ENCODE peak calls at places on chromosome 22, in five cellular contexts. One of them, this sample, is unnamed.

GRCh38 chr22:25702046-25702445 is 39.9 kb upstream of the MYO18B start:
- DNase-seq in transverse colon: no peak
- DNase-seq in fibroblast of lung: peak
- DNase-seq in A549: no peak
- DNase-seq in colonic mucosa: no peak
- DNase-seq in this sample: no peak

GRCh38 chr22:44337658-44338004 is 24.9 kb upstream of the SHISAL1 start:
- DNase-seq in colonic mucosa: no peak
- DNase-seq in fibroblast of lung: peak
- DNase-seq in A549: peak
- DNase-seq in transverse colon: peak
- DNase-seq in this sample: peak

GRCh38 chr22:30312053-30312452 is 14.7 kb downstream of the TBC1D10A start:
- DNase-seq in transverse colon: no peak
- DNase-seq in colonic mucosa: no peak
- DNase-seq in fibroblast of lung: peak
- DNase-seq in A549: no peak
- DNase-seq in this sample: no peak

GRCh38 chr22:22933807-22934542 is 46.4 kb downstream of the IGLL5 start:
- DNase-seq in A549: no peak
- DNase-seq in transverse colon: no peak
- DNase-seq in fibroblast of lung: no peak
- DNase-seq in colonic mucosa: no peak
- DNase-seq in this sample: no peak

GRCh38 chr22:23088199-23088604 is 17.9 kb downstream of the GNAZ start:
- DNase-seq in fibroblast of lung: no peak
- DNase-seq in colonic mucosa: no peak
- DNase-seq in transverse colon: no peak
- DNase-seq in A549: no peak
- DNase-seq in this sample: no peak

GRCh38 chr22:39530692-39531331 is 1.7 kb downstream of the RPS19BP1 start:
- DNase-seq in fibroblast of lung: peak
- DNase-seq in transverse colon: no peak
- DNase-seq in colonic mucosa: peak
- DNase-seq in A549: no peak
- DNase-seq in this sample: no peak

GRCh38 chr22:30340911-30341685 is 14.4 kb upstream of the TBC1D10A start:
- DNase-seq in fibroblast of lung: no peak
- DNase-seq in A549: no peak
- DNase-seq in transverse colon: no peak
- DNase-seq in colonic mucosa: no peak
- DNase-seq in this sample: no peak

GRCh38 chr22:44133901-44134511 is 46.7 kb upstream of the PARVG start:
- DNase-seq in colonic mucosa: no peak
- DNase-seq in fibroblast of lung: peak
- DNase-seq in transverse colon: no peak
- DNase-seq in A549: no peak
- DNase-seq in this sample: no peak

GRCh38 chr22:49796596-49797270 is 30.9 kb downstream of the BRD1 start:
- DNase-seq in A549: no peak
- DNase-seq in colonic mucosa: no peak
- DNase-seq in fibroblast of lung: no peak
- DNase-seq in transverse colon: no peak
- DNase-seq in this sample: no peak

GRCh38 chr22:50403701-50404101 is 60.6 kb downstream of the PPP6R2 start:
- DNase-seq in colonic mucosa: peak
- DNase-seq in A549: no peak
- DNase-seq in transverse colon: peak
- DNase-seq in fibroblast of lung: peak
- DNase-seq in this sample: no peak

GRCh38 chr22:25829237-25829636 is 87.2 kb downstream of the MYO18B start:
- DNase-seq in fibroblast of lung: no peak
- DNase-seq in colonic mucosa: no peak
- DNase-seq in transverse colon: no peak
- DNase-seq in A549: no peak
- DNase-seq in this sample: no peak

GRCh38 chr22:50418624-50419023 is 56.2 kb downstream of the SBF1 start:
- DNase-seq in colonic mucosa: no peak
- DNase-seq in transverse colon: no peak
- DNase-seq in fibroblast of lung: no peak
- DNase-seq in A549: no peak
- DNase-seq in this sample: no peak

GRCh38 chr22:27060188-27060587 is 402.8 kb downstream of the MIAT start:
- DNase-seq in A549: no peak
- DNase-seq in fibroblast of lung: no peak
- DNase-seq in colonic mucosa: no peak
- DNase-seq in transverse colon: no peak
- DNase-seq in this sample: no peak

GRCh38 chr22:44587911-44588310 is 89.9 kb upstream of the RTL6 start:
- DNase-seq in A549: no peak
- DNase-seq in colonic mucosa: no peak
- DNase-seq in transverse colon: no peak
- DNase-seq in fibroblast of lung: no peak
- DNase-seq in this sample: no peak

GRCh38 chr22:21708960-21709359 is 26.6 kb downstream of the YPEL1 start:
- DNase-seq in A549: no peak
- DNase-seq in colonic mucosa: no peak
- DNase-seq in transverse colon: no peak
- DNase-seq in fibroblast of lung: no peak
- DNase-seq in this sample: no peak

GRCh38 chr22:24450600-24450999 is 23.2 kb downstream of the ADORA2A start:
- DNase-seq in transverse colon: no peak
- DNase-seq in fibroblast of lung: no peak
- DNase-seq in colonic mucosa: no peak
- DNase-seq in A549: no peak
- DNase-seq in this sample: no peak

GRCh38 chr22:24986816-24987215 is 34.3 kb downstream of the KIAA1671 start:
- DNase-seq in transverse colon: peak
- DNase-seq in colonic mucosa: peak
- DNase-seq in fibroblast of lung: no peak
- DNase-seq in A549: no peak
- DNase-seq in this sample: no peak

GRCh38 chr22:23750744-23751440 is at the start of gene ZNF70:
- DNase-seq in fibroblast of lung: peak
- DNase-seq in transverse colon: peak
- DNase-seq in A549: peak
- DNase-seq in colonic mucosa: peak
- DNase-seq in this sample: peak

GRCh38 chr22:29165336-29166060 is 40.2 kb upstream of the EMID1 start:
- DNase-seq in colonic mucosa: no peak
- DNase-seq in A549: no peak
- DNase-seq in transverse colon: no peak
- DNase-seq in fibroblast of lung: no peak
- DNase-seq in this sample: no peak

GRCh38 chr22:22080270-22080669 is 97.7 kb upstream of the TOP3B start:
- DNase-seq in fibroblast of lung: no peak
- DNase-seq in transverse colon: no peak
- DNase-seq in A549: no peak
- DNase-seq in colonic mucosa: no peak
- DNase-seq in this sample: no peak

DNA sequence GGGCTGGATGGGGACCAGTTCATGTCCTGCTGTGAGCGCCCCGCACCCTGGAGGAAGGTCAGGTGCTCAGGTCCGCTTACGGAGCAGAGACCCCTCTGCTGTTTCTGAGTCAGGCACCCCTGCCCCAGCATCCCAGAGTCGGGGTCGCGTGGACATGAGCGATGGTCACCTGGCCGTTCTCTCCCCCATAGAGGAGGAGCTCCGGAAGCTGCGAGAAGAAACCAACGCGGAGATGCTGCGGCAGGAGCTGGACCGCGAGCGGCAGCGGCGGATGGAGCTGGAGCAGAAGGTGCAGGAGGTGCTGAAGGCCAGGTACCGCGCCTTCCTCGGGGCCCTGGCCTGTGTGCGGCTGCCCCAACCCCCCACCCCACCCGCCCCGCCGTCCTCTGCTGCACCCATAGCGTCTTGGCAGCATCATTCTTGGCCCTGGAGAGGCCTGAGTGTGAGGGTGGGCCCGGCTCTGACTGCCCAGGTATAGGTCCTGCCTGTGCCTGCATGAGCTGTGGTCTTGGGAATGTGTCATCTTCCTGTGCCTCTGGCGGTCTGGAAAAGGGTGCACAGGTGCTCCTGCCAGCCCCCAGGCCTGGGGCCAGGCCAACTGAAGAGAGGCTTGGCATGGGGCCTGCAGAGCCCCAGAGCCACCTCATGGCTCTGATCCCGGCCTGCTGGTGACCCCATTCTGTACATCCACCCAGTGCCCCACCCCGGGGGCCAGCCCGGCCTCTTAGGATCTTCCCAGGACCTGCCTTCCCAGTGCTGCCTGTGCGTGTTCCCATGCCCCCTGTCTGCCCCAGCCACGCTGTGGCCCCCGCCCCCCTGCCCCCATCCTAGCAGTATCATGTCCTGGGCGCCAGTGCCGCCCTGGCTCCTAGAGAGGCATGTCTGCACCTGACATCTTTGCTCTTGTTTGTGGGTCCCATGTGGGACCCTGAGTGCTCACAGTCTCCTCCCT is 38.1 kb downstream of the GRAMD4 start:
- DNase-seq in transverse colon: no peak
- DNase-seq in A549: no peak
- DNase-seq in colonic mucosa: no peak
- DNase-seq in fibroblast of lung: no peak
- DNase-seq in this sample: no peak
- H3K27ac ChIP-seq in transverse colon: no peak
- H3K27ac ChIP-seq in A549: no peak
- H3K27ac ChIP-seq in colonic mucosa: no peak
- H3K27ac ChIP-seq in fibroblast of lung: no peak
- H3K27ac ChIP-seq in this sample: no peak

DNA sequence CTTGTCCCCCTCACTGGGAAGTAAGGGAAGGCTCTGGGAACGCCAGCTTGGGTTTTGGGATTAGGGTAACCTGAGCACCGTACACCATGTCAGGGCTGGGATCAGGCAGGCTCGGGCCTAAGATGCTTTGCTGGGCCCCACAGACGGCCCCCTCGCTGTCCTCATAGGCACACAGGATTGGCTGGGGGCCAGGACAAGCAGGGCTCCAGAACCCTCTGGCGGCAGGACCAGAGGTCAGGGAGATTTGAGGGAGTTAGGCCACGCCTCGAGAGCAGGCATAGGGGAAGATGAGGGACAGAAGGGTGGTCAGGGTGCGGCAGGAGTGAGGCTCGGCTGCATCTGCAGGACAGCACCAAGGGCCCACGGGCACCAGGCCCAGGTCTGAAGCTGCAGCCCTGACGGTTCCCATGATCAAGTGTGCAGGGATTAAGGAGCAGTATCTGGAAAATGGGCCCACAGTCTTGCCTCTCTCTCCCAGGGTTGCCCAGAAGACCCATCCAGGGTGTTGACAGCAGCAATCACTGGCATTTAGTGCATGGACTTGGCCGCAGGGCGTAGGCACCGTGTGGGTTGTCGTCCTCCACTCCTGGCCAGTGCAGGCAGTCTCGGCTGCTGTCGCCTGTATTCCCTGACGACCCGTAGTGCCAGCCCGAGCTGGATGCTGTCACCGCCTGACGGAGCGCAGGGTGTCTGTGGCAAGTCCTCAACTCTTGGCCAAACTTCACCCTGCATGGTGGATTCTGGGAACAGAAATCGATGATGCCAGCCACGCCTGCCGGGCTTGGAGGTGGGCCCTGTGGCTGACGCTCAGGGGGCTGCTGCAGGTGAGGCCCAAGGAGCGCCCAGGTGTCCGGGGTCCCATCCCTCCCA is 15.7 kb upstream of the GNB1L start:
- DNase-seq in transverse colon: no peak
- DNase-seq in colonic mucosa: peak
- DNase-seq in fibroblast of lung: no peak
- DNase-seq in A549: no peak
- DNase-seq in this sample: no peak
- TF ChIP-seq CTCF in transverse colon: no peak
- TF ChIP-seq CTCF in colonic mucosa: no peak
- TF ChIP-seq CTCF in fibroblast of lung: no peak
- TF ChIP-seq CTCF in A549: no peak
- TF ChIP-seq CTCF in this sample: no peak

DNA sequence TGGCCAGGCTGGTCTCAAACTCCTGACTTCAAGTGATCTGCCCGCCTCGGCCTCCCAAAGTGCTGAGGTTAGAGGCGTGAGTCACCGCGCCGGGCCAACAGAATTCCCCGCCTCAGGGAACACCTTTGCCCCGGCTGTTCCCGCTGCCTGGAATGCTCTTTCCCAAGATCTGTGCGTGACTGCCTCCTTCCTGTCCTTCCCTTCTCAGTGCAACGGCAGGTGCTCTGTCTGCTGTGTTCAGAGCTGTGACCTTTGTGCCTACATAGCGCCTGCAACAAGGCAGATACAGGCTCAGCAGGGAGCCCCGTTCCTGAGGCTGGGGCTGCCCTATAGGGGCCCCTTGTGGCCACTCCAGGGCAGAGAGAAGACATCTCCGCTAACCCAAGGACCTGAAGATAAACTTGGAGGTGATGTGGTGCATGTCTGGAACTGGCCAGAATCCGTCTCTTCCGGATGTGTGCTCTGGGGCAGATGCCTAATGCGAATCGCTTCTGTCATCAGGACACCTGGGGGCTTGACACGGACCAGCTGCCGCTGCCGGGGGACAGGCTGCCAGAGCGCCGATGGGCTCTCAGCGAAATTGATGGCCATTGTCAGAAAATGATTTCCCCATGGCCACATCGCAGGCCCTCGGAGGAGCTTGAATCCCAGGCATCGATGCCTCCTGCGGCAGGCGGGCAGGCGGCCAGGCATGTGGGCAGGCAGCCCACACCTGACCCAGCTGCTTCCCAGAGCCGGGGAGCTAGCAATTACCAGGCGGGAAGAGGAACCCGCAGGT is 43.5 kb upstream of the TCF20 start:
- DNase-seq in transverse colon: peak
- DNase-seq in A549: peak
- DNase-seq in fibroblast of lung: peak
- DNase-seq in colonic mucosa: peak
- DNase-seq in this sample: no peak
- H3K27ac ChIP-seq in transverse colon: peak
- H3K27ac ChIP-seq in A549: peak
- H3K27ac ChIP-seq in fibroblast of lung: no peak
- H3K27ac ChIP-seq in colonic mucosa: peak
- H3K27ac ChIP-seq in this sample: no peak

DNA sequence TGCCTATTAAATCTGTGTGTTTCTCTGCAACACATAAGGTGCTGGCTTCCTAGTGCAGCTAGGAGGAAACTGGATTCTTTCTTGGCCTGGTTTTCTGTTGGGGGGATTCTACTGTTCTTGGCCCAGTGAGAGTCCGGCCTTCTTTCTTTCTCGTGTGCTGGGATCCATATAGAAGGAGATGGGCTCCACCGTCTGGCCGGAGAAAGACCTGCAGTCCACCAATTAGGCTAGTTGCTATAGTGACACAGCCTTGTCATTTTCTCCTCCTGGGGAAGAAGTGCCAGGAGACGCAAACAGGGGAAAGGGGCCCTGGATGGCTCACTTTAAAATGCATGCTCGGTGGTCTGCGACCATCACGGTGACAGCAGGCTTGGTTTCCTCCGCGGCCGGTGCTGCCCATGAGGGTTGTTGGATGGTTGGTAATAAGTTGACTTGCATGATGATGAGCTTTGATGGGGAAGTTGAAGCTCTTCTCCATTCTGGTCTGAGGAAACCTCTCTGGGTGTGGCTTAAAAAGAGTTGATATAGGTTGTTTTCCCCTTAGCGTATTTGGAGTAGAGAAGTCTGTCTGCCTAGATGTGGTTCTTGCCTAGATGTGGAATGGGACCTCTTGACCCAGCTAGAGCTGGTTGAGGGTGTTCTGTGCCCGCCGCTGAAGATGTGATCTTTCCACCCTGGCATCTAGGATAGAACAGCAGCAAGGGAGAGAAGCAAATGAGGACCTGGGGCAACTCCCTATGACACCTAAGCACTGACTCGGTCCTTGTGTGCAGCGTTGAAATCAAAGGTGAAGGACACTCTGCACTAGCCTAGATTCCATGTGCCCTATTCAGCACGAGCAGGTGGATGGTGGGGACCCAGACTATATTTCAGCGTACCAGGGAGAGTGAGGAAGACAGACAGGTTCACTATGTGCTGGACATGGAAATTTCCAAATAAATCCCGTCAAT is 1335.0 kb downstream of the BRD1 start:
- DNase-seq in colonic mucosa: peak
- DNase-seq in fibroblast of lung: peak
- DNase-seq in A549: peak
- DNase-seq in transverse colon: peak
- DNase-seq in this sample: peak
- TF ChIP-seq CTCF in colonic mucosa: peak
- TF ChIP-seq CTCF in fibroblast of lung: peak
- TF ChIP-seq CTCF in A549: peak
- TF ChIP-seq CTCF in transverse colon: peak
- TF ChIP-seq CTCF in this sample: peak

This sample was measured in AG04450.